ENCODE peak calls at places on chromosome 10, in six cellular contexts. F, V, Q, D, C and E are unnamed samples.

GRCh38 chr10:130422366-130423324 is 286.5 kb downstream of the GLRX3 start:
- DNase-seq in F (no peak), C (no peak), Q (no peak), D (no peak), V (no peak), E (no peak)

GRCh38 chr10:22369433-22370072 is 24.3 kb downstream of the SPAG6 start:
- DNase-seq in V (no peak), F (peak), C (no peak), D (peak), Q (no peak), E (no peak)

GRCh38 chr10:131314799-131315198 is 3.3 kb upstream of the TCERG1L start:
- DNase-seq in V (no peak), Q (no peak), C (no peak), D (no peak), F (no peak), E (no peak)

GRCh38 chr10:126062132-126063032 is 166.0 kb downstream of the FANK1 start:
- DNase-seq in C (no peak), Q (no peak), D (peak), F (peak), V (no peak), E (no peak)

GRCh38 chr10:69222157-69223027 is 2.3 kb downstream of the HKDC1 start:
- DNase-seq in C (peak), V (peak), F (peak), Q (peak), D (peak), E (peak)

GRCh38 chr10:14625210-14625621 is 149.5 kb downstream of the FAM107B start:
- DNase-seq in D (no peak), F (no peak), V (peak), Q (no peak), C (no peak), E (no peak)

GRCh38 chr10:3716093-3716492 is 68.9 kb downstream of the KLF6 start:
- DNase-seq in F (no peak), C (no peak), Q (no peak), V (no peak), D (no peak), E (no peak)

GRCh38 chr10:122176232-122176865 is 94.7 kb upstream of the BTBD16 start:
- DNase-seq in F (no peak), Q (peak), D (no peak), C (no peak), V (no peak), E (peak)

GRCh38 chr10:33237736-33238624 is 96.5 kb downstream of the NRP1 start:
- DNase-seq in Q (peak), V (no peak), C (no peak), F (peak), D (peak), E (no peak)

GRCh38 chr10:127405221-127405620 is 143.9 kb upstream of the NPS start:
- DNase-seq in C (no peak), F (no peak), V (no peak), D (no peak), Q (no peak), E (no peak)

GRCh38 chr10:12638103-12638502 is 288.8 kb downstream of the CAMK1D start:
- DNase-seq in D (peak), C (no peak), V (peak), Q (peak), F (no peak), E (no peak)

GRCh38 chr10:42990016-42990720 is 86.7 kb upstream of the RET start:
- DNase-seq in D (no peak), V (no peak), C (no peak), Q (no peak), F (no peak), E (no peak)

GRCh38 chr10:132961864-132962622 is 19.7 kb upstream of the CFAP46 start:
- DNase-seq in D (peak), C (no peak), Q (peak), F (no peak), V (peak), E (peak)

GRCh38 chr10:118818621-118819221 is 64.0 kb upstream of the CACUL1 start:
- DNase-seq in Q (no peak), D (no peak), C (no peak), V (peak), F (no peak), E (no peak)

GRCh38 chr10:58152698-58153263 is 114.9 kb downstream of the IPMK start:
- DNase-seq in D (peak), F (peak), Q (peak), V (peak), C (no peak), E (peak)

GRCh38 chr10:93124580-93125318 is 51.1 kb downstream of the CYP26A1 start:
- DNase-seq in V (no peak), F (no peak), C (peak), Q (no peak), D (no peak), E (no peak)

GRCh38 chr10:33236916-33237315 is 97.6 kb downstream of the NRP1 start:
- DNase-seq in D (no peak), F (no peak), C (no peak), V (no peak), Q (no peak), E (no peak)

GRCh38 chr10:47214520-47214919 is 85.5 kb upstream of the GDF10 start:
- DNase-seq in V (no peak), Q (no peak), F (no peak), D (peak), C (no peak), E (no peak)

GRCh38 chr10:85792533-85792858 is 574.1 kb downstream of the GRID1 start:
- DNase-seq in Q (no peak), D (no peak), F (no peak), V (no peak), C (no peak), E (no peak)

GRCh38 chr10:51137741-51138529 is 63.6 kb downstream of the PRKG1 start:
- DNase-seq in F (no peak), Q (no peak), V (no peak), D (no peak), C (no peak), E (no peak)

GRCh38 chr10:51228714-51229100 is 154.4 kb downstream of the PRKG1 start:
- DNase-seq in C (no peak), F (no peak), V (no peak), Q (no peak), D (no peak), E (no peak)

GRCh38 chr10:113947138-113948011 is 92.9 kb downstream of the NHLRC2 start:
- DNase-seq in F (no peak), C (no peak), D (peak), Q (no peak), V (peak), E (no peak)

GRCh38 chr10:91907033-91907594 is 2.2 kb downstream of the FGFBP3 start:
- DNase-seq in Q (no peak), C (no peak), F (no peak), V (no peak), D (no peak), E (no peak)

GRCh38 chr10:91910467-91910866 is 1.2 kb upstream of the FGFBP3 start:
- DNase-seq in C (no peak), V (no peak), F (no peak), Q (no peak), D (no peak), E (no peak)

GRCh38 chr10:91907914-91908357 is 1.4 kb downstream of the FGFBP3 start:
- DNase-seq in F (no peak), C (no peak), D (peak), Q (no peak), V (no peak), E (peak)

GRCh38 chr10:91909178-91909677 is at the start of gene FGFBP3:
- DNase-seq in C (no peak), F (peak), D (peak), Q (peak), V (peak), E (peak)

GRCh38 chr10:91908358-91909177 is 718 bp downstream of the FGFBP3 start:
- DNase-seq in D (peak), Q (peak), V (peak), C (peak), F (peak), E (peak)
- H3K4me2 ChIP-seq in D (peak), Q (peak), V (peak), C (peak), F (peak), E (peak)

GRCh38 chr10:71323407-71323806 is 4.3 kb downstream of the SLC29A3 start:
- DNase-seq in D (peak), C (no peak), F (peak), Q (peak), V (peak), E (peak)
- TF ChIP-seq REST in D (no peak), C (no peak), F (no peak), Q (no peak), V (no peak), E (no peak)

GRCh38 chr10:104069610-104070009 is 16.1 kb downstream of the COL17A1 start:
- DNase-seq in C (no peak), Q (no peak), V (no peak), F (no peak), D (no peak), E (no peak)

GRCh38 chr10:104061196-104061595 is 24.5 kb downstream of the COL17A1 start:
- DNase-seq in Q (no peak), C (no peak), V (no peak), F (no peak), D (no peak), E (no peak)

GRCh38 chr10:104065748-104066147 is 19.9 kb downstream of the COL17A1 start:
- DNase-seq in Q (no peak), D (no peak), C (no peak), F (no peak), V (no peak), E (no peak)

GRCh38 chr10:104067525-104067924 is 18.2 kb downstream of the COL17A1 start:
- DNase-seq in C (no peak), Q (no peak), F (no peak), V (no peak), D (no peak), E (peak)

DNA sequence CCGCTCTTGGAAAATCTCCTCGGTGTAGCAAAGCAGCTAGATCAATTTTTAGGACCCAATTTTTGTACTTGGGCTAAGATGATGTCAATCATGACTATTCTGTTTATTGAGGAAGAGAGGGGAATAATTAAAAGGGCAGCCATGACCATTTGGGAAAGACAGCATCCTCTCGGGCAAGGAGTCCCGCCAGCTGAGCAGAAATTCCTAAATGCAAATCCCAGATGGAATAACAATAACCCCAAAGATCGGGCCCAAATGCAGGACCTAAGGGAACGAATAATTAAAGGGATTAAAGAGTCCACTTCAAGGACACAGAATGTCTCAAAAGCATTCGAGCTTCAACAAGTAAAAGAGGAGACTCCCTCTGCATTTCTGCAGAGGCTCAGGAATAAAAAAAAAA is 18.7 kb downstream of the COL17A1 start:
- DNase-seq in C (no peak), Q (no peak), F (no peak), D (no peak), V (no peak), E (peak)
- H3K4me2 ChIP-seq in C (no peak), Q (no peak), F (no peak), D (no peak), V (no peak), E (peak)

DNA sequence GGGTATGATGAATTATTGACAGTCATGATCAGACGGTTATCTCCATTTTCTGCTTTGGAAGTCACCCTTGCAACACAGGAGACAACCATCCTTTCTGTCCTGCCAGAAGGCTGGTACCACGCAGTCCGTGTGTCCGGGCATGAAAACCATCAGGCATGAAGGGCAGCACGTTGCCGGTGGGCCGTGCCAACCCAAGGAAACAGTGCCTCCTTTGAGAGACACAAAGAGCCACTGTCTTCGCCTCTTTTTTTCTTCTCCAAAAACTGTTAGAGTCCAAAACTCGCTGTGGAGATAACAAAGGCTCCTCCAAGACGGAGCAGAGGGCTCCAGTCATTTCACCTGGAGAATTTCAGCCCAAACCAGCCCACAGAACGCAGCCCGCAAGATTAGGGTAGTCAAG is 60.4 kb upstream of the ARHGAP21 start:
- DNase-seq in F (no peak), V (no peak), D (no peak), Q (no peak), C (no peak), E (no peak)
- TF ChIP-seq REST in F (no peak), V (no peak), D (no peak), Q (no peak), C (no peak), E (no peak)

GRCh38 chr10:44392420-44392819 is 7.5 kb upstream of the CXCL12 start:
- DNase-seq in C (no peak), V (no peak), Q (no peak), F (no peak), D (no peak), E (no peak)

GRCh38 chr10:44394696-44395383 is 9.9 kb upstream of the CXCL12 start:
- DNase-seq in V (no peak), D (no peak), C (no peak), Q (no peak), F (no peak), E (no peak)

GRCh38 chr10:44391981-44392380 is 7.1 kb upstream of the CXCL12 start:
- DNase-seq in Q (no peak), F (no peak), V (no peak), C (no peak), D (no peak), E (no peak)

GRCh38 chr10:44393834-44394547 is 9.1 kb upstream of the CXCL12 start:
- DNase-seq in C (no peak), V (no peak), Q (no peak), F (no peak), D (no peak), E (no peak)

GRCh38 chr10:44393051-44393630 is 8.2 kb upstream of the CXCL12 start:
- DNase-seq in F (no peak), C (no peak), V (no peak), Q (no peak), D (no peak), E (no peak)
- H3K4me2 ChIP-seq in F (no peak), C (no peak), V (no peak), Q (no peak), D (no peak), E (no peak)

GRCh38 chr10:62651341-62651740 is 153.2 kb upstream of the ADO start:
- DNase-seq in F (no peak), D (no peak), C (no peak), V (no peak), Q (no peak), E (no peak)

GRCh38 chr10:62652114-62652513 is 152.4 kb upstream of the ADO start:
- DNase-seq in C (no peak), D (no peak), Q (no peak), V (no peak), F (no peak), E (no peak)

GRCh38 chr10:62653254-62653653 is 151.3 kb upstream of the ADO start:
- DNase-seq in F (no peak), Q (no peak), V (no peak), C (peak), D (no peak), E (no peak)

GRCh38 chr10:62650411-62650810 is 154.1 kb upstream of the ADO start:
- DNase-seq in V (no peak), F (no peak), C (no peak), D (no peak), Q (no peak), E (no peak)

GRCh38 chr10:62652564-62652963 is 152.0 kb upstream of the ADO start:
- DNase-seq in V (no peak), D (no peak), F (no peak), Q (no peak), C (no peak), E (no peak)
- TF ChIP-seq REST in V (no peak), D (no peak), F (no peak), Q (no peak), C (no peak), E (no peak)

GRCh38 chr10:35674843-35675242 is 32.7 kb upstream of the FZD8 start:
- DNase-seq in V (no peak), C (no peak), F (no peak), Q (no peak), D (no peak), E (no peak)
- H3K4me2 ChIP-seq in V (no peak), C (no peak), F (no peak), Q (no peak), D (no peak), E (no peak)

DNA sequence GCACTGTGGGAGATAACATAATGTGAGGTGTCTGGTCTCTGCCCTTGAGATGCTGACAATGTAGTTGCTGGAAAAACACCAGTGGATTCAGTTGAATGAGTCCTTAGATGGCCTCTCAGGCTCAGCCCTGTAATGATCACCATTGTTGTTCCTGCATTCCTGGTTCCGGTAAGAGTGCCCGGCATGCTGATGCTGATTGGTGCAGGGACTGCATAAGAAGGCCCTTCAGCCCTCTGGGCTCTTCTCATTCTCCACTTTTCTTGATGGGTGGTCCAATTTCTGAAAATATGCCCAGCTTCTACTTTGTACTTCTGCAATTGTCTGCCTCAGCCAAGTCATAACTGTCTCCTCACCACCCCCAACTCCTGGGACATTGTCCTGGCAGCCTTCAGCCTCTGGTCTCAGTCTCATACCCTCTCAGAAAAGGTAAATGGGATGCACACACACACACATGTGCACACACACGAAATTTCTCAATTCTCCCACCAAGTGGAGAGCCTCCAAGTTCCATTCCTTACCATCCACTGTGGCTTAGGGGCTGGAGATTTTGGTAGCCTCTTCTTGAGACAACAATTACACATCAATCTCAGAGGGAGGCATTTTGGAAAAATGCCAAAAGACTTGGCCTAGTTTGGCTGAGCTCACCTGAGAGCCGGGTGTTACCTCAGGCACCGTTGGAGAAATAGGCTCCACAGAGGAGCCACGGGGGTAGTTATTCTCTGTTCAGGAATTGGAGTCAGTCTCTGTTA is 314.9 kb downstream of the RPS24 start:
- DNase-seq in C (no peak), V (no peak), Q (no peak), D (no peak), F (no peak), E (no peak)
- TF ChIP-seq REST in C (no peak), V (no peak), Q (no peak), D (no peak), F (no peak), E (no peak)

GRCh38 chr10:96676272-96677112 is 43.8 kb downstream of the PIK3AP1 start:
- DNase-seq in D (no peak), F (no peak), V (no peak), Q (peak), C (no peak), E (no peak)
- H3K4me2 ChIP-seq in D (no peak), F (no peak), V (no peak), Q (peak), C (peak), E (no peak)

GRCh38 chr10:1169186-1169885 is 113.2 kb downstream of the WDR37 start:
- DNase-seq in Q (no peak), V (no peak), F (no peak), D (no peak), C (no peak), E (no peak)
- TF ChIP-seq REST in Q (no peak), V (no peak), F (no peak), D (no peak), C (no peak), E (no peak)